ENCODE peak calls at places on chromosomes 6 and 20, in ten cellular contexts. C is breast epithelium, W is prostate gland, M is body of pancreas, I is gastrocnemius medialis, S is HCT116, H is adrenal gland, K is lower leg skin, G is IMR-90, O is A549. V is an unnamed sample.
A peak's percentile ranks its signal among the peaks of the same experiment; 100 is the strongest.

GRCh38 chr6:158991017-158991723 is 8.8 kb downstream of the RSPH3 start:
- DNase-seq in O (no peak), C (no peak), H (no peak), I (no peak), K (no peak), M (no peak), W (no peak), G (no peak), S (no peak), V (no peak)

GRCh38 chr6:15384901-15385300 is 139.0 kb downstream of the JARID2 start:
- DNase-seq in G (no peak), S (no peak), I (no peak), M (no peak), C (no peak), W (peak; percentile 14), K (no peak), H (no peak), O (no peak), V (no peak)

GRCh38 chr6:133748628-133749027 is 140.3 kb upstream of the TCF21 start:
- DNase-seq in O (no peak), I (no peak), H (no peak), C (no peak), K (no peak), W (no peak), S (no peak), M (no peak), G (peak; percentile 72), V (no peak)

GRCh38 chr6:16355699-16356481 is 117.5 kb downstream of the GMPR start:
- DNase-seq in M (no peak), S (no peak), H (peak; percentile 70), C (no peak), K (no peak), W (no peak), I (peak; percentile 14), O (peak; percentile 21), G (no peak), V (peak; percentile 54)

GRCh38 chr20:37935435-37935834 is 32.5 kb downstream of the VSTM2L start:
- DNase-seq in M (no peak), W (no peak), K (no peak), C (no peak), S (no peak), O (no peak), H (no peak), G (no peak), I (no peak), V (no peak)

GRCh38 chr20:58014628-58015315 is 213.7 kb downstream of the ANKRD60 start:
- DNase-seq in O (peak; percentile 89), W (no peak), M (no peak), K (peak; percentile 31), C (no peak), I (no peak), H (peak; percentile 11), S (peak; percentile 80), G (no peak), V (peak; percentile 43)

GRCh38 chr6:146650799-146651481 is 52.2 kb downstream of the ADGB start:
- DNase-seq in C (no peak), I (no peak), O (no peak), W (no peak), H (no peak), K (no peak), M (no peak), S (no peak), G (no peak), V (no peak)

GRCh38 chr20:44627364-44628010 is 24.0 kb downstream of the ADA start:
- DNase-seq in W (no peak), H (no peak), K (no peak), S (no peak), O (no peak), I (no peak), G (no peak), M (no peak), C (no peak), V (no peak)

GRCh38 chr6:67639161-67639560 is 995.9 kb upstream of the ADGRB3 start:
- DNase-seq in H (no peak), M (no peak), G (no peak), S (no peak), O (no peak), I (no peak), W (no peak), C (no peak), K (no peak), V (no peak)

GRCh38 chr20:50904067-50904570 is 27.1 kb downstream of the ADNP start:
- DNase-seq in K (no peak), G (no peak), S (no peak), M (no peak), I (no peak), O (no peak), C (no peak), W (no peak), H (no peak), V (no peak)

GRCh38 chr6:47787620-47788497 is 6.0 kb downstream of the OPN5 start:
- DNase-seq in K (peak; percentile 87), O (peak; percentile 59), W (peak; percentile 33), S (peak; percentile 58), I (no peak), H (peak; percentile 76), M (peak; percentile 63), G (peak; percentile 51), C (peak; percentile 67), V (peak; percentile 30)

GRCh38 chr6:135851442-135852271 is at the start of gene PDE7B:
- DNase-seq in W (peak; percentile 44), C (peak; percentile 61), G (peak; percentile 99), H (peak; percentile 88), I (peak; percentile 78), S (no peak), K (peak; percentile 95), M (peak; percentile 84), O (peak; percentile 91), V (peak; percentile 52)
- TF ChIP-seq POLR2A in W (peak; percentile 48), C (peak; percentile 37), G (peak; percentile 99), H (peak; percentile 89), I (peak; percentile 73), S (no peak), K (peak; percentile 45), M (no peak), O (peak; percentile 86), V (peak; percentile 36)

DNA sequence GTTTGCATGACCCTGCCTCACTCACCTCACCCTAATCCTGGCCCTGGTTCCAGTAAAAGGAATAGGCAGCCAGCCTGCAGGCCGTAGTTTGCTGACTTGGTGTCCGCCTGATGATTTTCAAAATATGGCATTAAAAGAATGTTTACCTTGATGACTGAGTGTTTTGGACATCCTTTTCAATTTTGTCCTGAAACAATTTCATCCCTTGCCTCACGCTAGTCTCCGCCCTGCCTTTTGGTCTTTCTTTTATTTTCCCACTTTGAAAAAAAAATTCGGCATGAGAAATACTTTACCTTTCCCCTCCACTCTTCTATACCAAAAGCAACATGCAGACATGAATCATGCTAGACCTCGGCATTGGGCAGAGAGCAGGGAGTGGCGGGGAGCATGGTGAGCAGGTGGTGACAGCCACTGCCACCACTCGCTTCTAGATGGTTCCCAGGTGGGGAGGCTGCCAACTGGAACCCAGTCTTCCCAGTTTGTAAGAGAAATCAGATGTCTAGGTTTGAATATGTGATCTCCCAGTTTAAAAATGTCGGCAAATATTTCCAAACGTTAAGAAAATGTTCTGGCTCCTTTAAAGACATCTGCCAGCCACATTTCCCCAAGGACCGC is 9.4 kb downstream of the CD40 start:
- DNase-seq in K (peak; percentile 39), O (no peak), H (no peak), G (no peak), I (no peak), W (no peak), C (peak; percentile 25), S (no peak), M (no peak), V (no peak)
- TF ChIP-seq POLR2A in K (no peak), O (no peak), H (no peak), G (no peak), I (no peak), W (no peak), C (no peak), S (no peak), M (no peak), V (no peak)

GRCh38 chr20:33675127-33675954 is 1.1 kb upstream of the NECAB3 start:
- DNase-seq in I (peak; percentile 18), S (no peak), M (no peak), H (peak; percentile 89), K (peak; percentile 84), G (no peak), C (no peak), W (no peak), O (no peak), V (no peak)
- TF ChIP-seq POLR2A in I (no peak), S (no peak), M (no peak), H (peak; percentile 22), K (no peak), G (no peak), C (no peak), W (no peak), O (no peak), V (no peak)

GRCh38 chr6:31838968-31839367 is 11.4 kb downstream of the HSPA1B start:
- DNase-seq in G (no peak), I (no peak), K (no peak), H (no peak), W (no peak), M (no peak), S (no peak), C (no peak), O (no peak), V (no peak)
- TF ChIP-seq POLR2A in G (no peak), I (no peak), K (no peak), H (no peak), W (no peak), M (no peak), S (no peak), C (no peak), O (no peak), V (no peak)

GRCh38 chr6:89411269-89412070 is 603 bp downstream of the RRAGD start:
- DNase-seq in I (peak; percentile 73), K (peak; percentile 91), G (no peak), W (no peak), M (peak; percentile 27), H (peak; percentile 67), O (no peak), C (peak; percentile 52), S (no peak), V (no peak)
- TF ChIP-seq POLR2A in I (peak; percentile 92), K (no peak), G (no peak), W (no peak), M (no peak), H (no peak), O (no peak), C (no peak), S (no peak), V (no peak)